ENCODE peak calls at places on chromosomes 3 and 15, in six cellular contexts. One of them, this sample, is unnamed.

GRCh38 chr3:112635674-112636073 is 5.3 kb downstream of the CCDC80 start:
- DNase-seq in activated B cell treated with CpG ODN at 0.5 μM for 24 hours: no peak
- DNase-seq in mucosa of descending colon: no peak
- DNase-seq in mesothelial cell of epicardium: no peak
- DNase-seq in HCT116: no peak
- DNase-seq in adrenal gland: peak; percentile 45
- DNase-seq in this sample: no peak

GRCh38 chr3:39156421-39156820 is 3.0 kb upstream of the CSRNP1 start:
- DNase-seq in activated B cell treated with CpG ODN at 0.5 μM for 24 hours: no peak
- DNase-seq in mucosa of descending colon: no peak
- DNase-seq in mesothelial cell of epicardium: no peak
- DNase-seq in HCT116: no peak
- DNase-seq in adrenal gland: no peak
- DNase-seq in this sample: no peak

GRCh38 chr3:31220431-31220830 is 312.3 kb upstream of the STT3B start:
- DNase-seq in activated B cell treated with CpG ODN at 0.5 μM for 24 hours: no peak
- DNase-seq in mucosa of descending colon: no peak
- DNase-seq in mesothelial cell of epicardium: no peak
- DNase-seq in HCT116: no peak
- DNase-seq in adrenal gland: no peak
- DNase-seq in this sample: no peak

GRCh38 chr3:182914341-182914740 is 66.0 kb downstream of the DCUN1D1 start:
- DNase-seq in activated B cell treated with CpG ODN at 0.5 μM for 24 hours: no peak
- DNase-seq in mucosa of descending colon: no peak
- DNase-seq in mesothelial cell of epicardium: no peak
- DNase-seq in HCT116: no peak
- DNase-seq in adrenal gland: no peak
- DNase-seq in this sample: no peak

GRCh38 chr15:41944313-41944940 is 27.9 kb downstream of the EHD4 start:
- DNase-seq in activated B cell treated with CpG ODN at 0.5 μM for 24 hours: no peak
- DNase-seq in mucosa of descending colon: no peak
- DNase-seq in mesothelial cell of epicardium: peak; percentile 53
- DNase-seq in HCT116: peak; percentile 37
- DNase-seq in adrenal gland: peak; percentile 82
- DNase-seq in this sample: no peak

GRCh38 chr3:165195628-165196576 is at the start of gene SLITRK3:
- DNase-seq in activated B cell treated with CpG ODN at 0.5 μM for 24 hours: no peak
- DNase-seq in mucosa of descending colon: no peak
- DNase-seq in mesothelial cell of epicardium: no peak
- DNase-seq in HCT116: no peak
- DNase-seq in adrenal gland: no peak
- DNase-seq in this sample: no peak

GRCh38 chr3:53806182-53807116 is 39.8 kb downstream of the CHDH start:
- DNase-seq in activated B cell treated with CpG ODN at 0.5 μM for 24 hours: no peak
- DNase-seq in mucosa of descending colon: peak; percentile 65
- DNase-seq in mesothelial cell of epicardium: peak; percentile 29
- DNase-seq in HCT116: no peak
- DNase-seq in adrenal gland: peak; percentile 72
- DNase-seq in this sample: no peak

GRCh38 chr3:5197022-5197421 is 9.5 kb downstream of the EDEM1 start:
- DNase-seq in activated B cell treated with CpG ODN at 0.5 μM for 24 hours: no peak
- DNase-seq in mucosa of descending colon: no peak
- DNase-seq in mesothelial cell of epicardium: no peak
- DNase-seq in HCT116: no peak
- DNase-seq in adrenal gland: no peak
- DNase-seq in this sample: no peak

GRCh38 chr15:99536422-99537033 is 29.3 kb upstream of the MEF2A start:
- DNase-seq in activated B cell treated with CpG ODN at 0.5 μM for 24 hours: no peak
- DNase-seq in mucosa of descending colon: no peak
- DNase-seq in mesothelial cell of epicardium: no peak
- DNase-seq in HCT116: peak; percentile 76
- DNase-seq in adrenal gland: peak; percentile 43
- DNase-seq in this sample: no peak

GRCh38 chr3:64620020-64620419 is 67.8 kb downstream of the ADAMTS9 start:
- DNase-seq in activated B cell treated with CpG ODN at 0.5 μM for 24 hours: no peak
- DNase-seq in mucosa of descending colon: no peak
- DNase-seq in mesothelial cell of epicardium: no peak
- DNase-seq in HCT116: no peak
- DNase-seq in adrenal gland: no peak
- DNase-seq in this sample: no peak

GRCh38 chr3:120145498-120146285 is 51.4 kb upstream of the GSK3B start:
- DNase-seq in activated B cell treated with CpG ODN at 0.5 μM for 24 hours: no peak
- DNase-seq in mucosa of descending colon: no peak
- DNase-seq in mesothelial cell of epicardium: no peak
- DNase-seq in HCT116: peak; percentile 55
- DNase-seq in adrenal gland: no peak
- DNase-seq in this sample: no peak

GRCh38 chr15:63331456-63331855 is 50.2 kb downstream of the CA12 start:
- DNase-seq in activated B cell treated with CpG ODN at 0.5 μM for 24 hours: no peak
- DNase-seq in mucosa of descending colon: no peak
- DNase-seq in mesothelial cell of epicardium: no peak
- DNase-seq in HCT116: no peak
- DNase-seq in adrenal gland: no peak
- DNase-seq in this sample: no peak

GRCh38 chr3:88203537-88204143 is 53.9 kb downstream of the C3orf38 start:
- DNase-seq in activated B cell treated with CpG ODN at 0.5 μM for 24 hours: peak; percentile 32
- DNase-seq in mucosa of descending colon: no peak
- DNase-seq in mesothelial cell of epicardium: peak; percentile 83
- DNase-seq in HCT116: peak; percentile 36
- DNase-seq in adrenal gland: peak; percentile 78
- DNase-seq in this sample: peak; percentile 72
- TF ChIP-seq CTCF in activated B cell treated with CpG ODN at 0.5 μM for 24 hours: no peak
- TF ChIP-seq CTCF in mucosa of descending colon: peak; percentile 63
- TF ChIP-seq CTCF in mesothelial cell of epicardium: peak; percentile 89
- TF ChIP-seq CTCF in HCT116: peak; percentile 14
- TF ChIP-seq CTCF in adrenal gland: peak; percentile 74
- TF ChIP-seq CTCF in this sample: no peak

DNA sequence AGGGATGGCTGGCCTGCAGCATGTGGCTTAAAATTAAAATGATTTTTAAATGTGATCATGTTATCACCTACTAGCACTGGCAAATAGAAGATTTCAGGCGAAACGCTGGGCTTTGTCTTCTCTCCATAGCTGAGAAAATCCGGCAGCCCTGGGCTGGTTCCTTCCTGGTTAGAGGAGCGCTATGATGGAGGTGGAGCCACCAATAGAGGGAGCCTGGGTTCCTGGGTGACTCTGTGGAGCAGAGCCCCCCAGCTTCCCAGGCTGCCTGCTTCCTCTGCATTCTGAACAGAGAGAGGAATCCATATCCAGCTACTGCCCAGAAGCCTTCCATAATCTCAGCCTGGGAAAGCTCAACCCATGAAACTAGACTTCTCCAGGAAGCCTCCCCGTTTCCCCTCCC is 32.6 kb upstream of the IQSEC1 start:
- DNase-seq in activated B cell treated with CpG ODN at 0.5 μM for 24 hours: no peak
- DNase-seq in mucosa of descending colon: peak; percentile 12
- DNase-seq in mesothelial cell of epicardium: no peak
- DNase-seq in HCT116: no peak
- DNase-seq in adrenal gland: no peak
- DNase-seq in this sample: no peak
- TF ChIP-seq CTCF in activated B cell treated with CpG ODN at 0.5 μM for 24 hours: no peak
- TF ChIP-seq CTCF in mucosa of descending colon: no peak
- TF ChIP-seq CTCF in mesothelial cell of epicardium: no peak
- TF ChIP-seq CTCF in HCT116: no peak
- TF ChIP-seq CTCF in adrenal gland: no peak
- TF ChIP-seq CTCF in this sample: no peak

DNA sequence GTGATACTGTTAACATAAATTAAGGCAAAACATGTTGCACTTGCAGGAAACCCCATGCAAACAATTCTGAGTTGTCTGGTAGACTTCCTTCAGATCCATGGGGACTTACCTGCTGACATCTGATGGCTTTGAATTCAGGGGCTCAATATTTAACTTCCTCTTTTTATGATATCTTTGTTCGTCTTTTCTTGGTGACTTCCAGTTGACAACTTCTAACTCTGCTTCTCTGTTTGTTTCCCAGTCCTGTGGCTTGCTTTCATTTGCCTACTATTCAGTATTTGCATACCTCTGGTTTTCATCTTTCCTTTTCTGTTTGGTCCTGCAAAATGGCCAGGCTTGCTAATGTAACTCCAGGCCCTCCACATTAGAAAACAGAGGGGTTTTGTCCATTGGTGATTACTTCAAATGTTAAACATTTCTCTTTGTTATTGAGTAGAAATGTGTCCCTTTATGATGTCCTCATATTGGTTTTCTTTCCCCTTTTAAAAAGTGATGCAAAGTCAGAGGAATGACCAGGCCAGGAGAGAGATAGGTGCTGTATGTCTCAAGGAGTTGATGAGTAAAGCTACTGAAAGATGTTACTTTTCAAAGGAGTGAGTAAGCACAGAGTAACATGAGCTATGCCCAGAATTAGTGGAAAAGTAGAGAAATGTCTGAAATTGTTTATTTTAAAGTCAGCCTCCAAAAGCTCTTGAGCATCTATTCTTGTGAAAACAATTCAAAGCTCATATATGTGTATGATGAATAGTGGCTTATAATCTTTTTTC is 335.9 kb downstream of the LPP start:
- DNase-seq in activated B cell treated with CpG ODN at 0.5 μM for 24 hours: no peak
- DNase-seq in mucosa of descending colon: no peak
- DNase-seq in mesothelial cell of epicardium: no peak
- DNase-seq in HCT116: no peak
- DNase-seq in adrenal gland: no peak
- DNase-seq in this sample: no peak
- TF ChIP-seq CTCF in activated B cell treated with CpG ODN at 0.5 μM for 24 hours: no peak
- TF ChIP-seq CTCF in mucosa of descending colon: no peak
- TF ChIP-seq CTCF in mesothelial cell of epicardium: no peak
- TF ChIP-seq CTCF in HCT116: no peak
- TF ChIP-seq CTCF in adrenal gland: no peak
- TF ChIP-seq CTCF in this sample: no peak

GRCh38 chr3:129343643-129344360 is 65.1 kb downstream of the HMCES start:
- DNase-seq in activated B cell treated with CpG ODN at 0.5 μM for 24 hours: peak; percentile 39
- DNase-seq in mucosa of descending colon: peak; percentile 55
- DNase-seq in mesothelial cell of epicardium: no peak
- DNase-seq in HCT116: peak; percentile 21
- DNase-seq in adrenal gland: peak; percentile 34
- DNase-seq in this sample: no peak
- TF ChIP-seq CTCF in activated B cell treated with CpG ODN at 0.5 μM for 24 hours: no peak
- TF ChIP-seq CTCF in mucosa of descending colon: peak; percentile 37
- TF ChIP-seq CTCF in mesothelial cell of epicardium: peak; percentile 19
- TF ChIP-seq CTCF in HCT116: peak; percentile 50
- TF ChIP-seq CTCF in adrenal gland: peak; percentile 28
- TF ChIP-seq CTCF in this sample: no peak

GRCh38 chr15:91975241-91975978 is 121.9 kb downstream of the SLCO3A1 start:
- DNase-seq in activated B cell treated with CpG ODN at 0.5 μM for 24 hours: no peak
- DNase-seq in mucosa of descending colon: no peak
- DNase-seq in mesothelial cell of epicardium: no peak
- DNase-seq in HCT116: no peak
- DNase-seq in adrenal gland: no peak
- DNase-seq in this sample: no peak

GRCh38 chr15:91974321-91974720 is 120.8 kb downstream of the SLCO3A1 start:
- DNase-seq in activated B cell treated with CpG ODN at 0.5 μM for 24 hours: no peak
- DNase-seq in mucosa of descending colon: no peak
- DNase-seq in mesothelial cell of epicardium: no peak
- DNase-seq in HCT116: no peak
- DNase-seq in adrenal gland: peak; percentile 56
- DNase-seq in this sample: no peak

GRCh38 chr15:91970142-91970541 is 116.6 kb downstream of the SLCO3A1 start:
- DNase-seq in activated B cell treated with CpG ODN at 0.5 μM for 24 hours: no peak
- DNase-seq in mucosa of descending colon: peak; percentile 67
- DNase-seq in mesothelial cell of epicardium: no peak
- DNase-seq in HCT116: no peak
- DNase-seq in adrenal gland: no peak
- DNase-seq in this sample: no peak

GRCh38 chr15:91968610-91969009 is 115.1 kb downstream of the SLCO3A1 start:
- DNase-seq in activated B cell treated with CpG ODN at 0.5 μM for 24 hours: no peak
- DNase-seq in mucosa of descending colon: no peak
- DNase-seq in mesothelial cell of epicardium: no peak
- DNase-seq in HCT116: no peak
- DNase-seq in adrenal gland: no peak
- DNase-seq in this sample: no peak

GRCh38 chr15:91973481-91973880 is 120.0 kb downstream of the SLCO3A1 start:
- DNase-seq in activated B cell treated with CpG ODN at 0.5 μM for 24 hours: no peak
- DNase-seq in mucosa of descending colon: no peak
- DNase-seq in mesothelial cell of epicardium: no peak
- DNase-seq in HCT116: no peak
- DNase-seq in adrenal gland: no peak
- DNase-seq in this sample: no peak
- TF ChIP-seq CTCF in activated B cell treated with CpG ODN at 0.5 μM for 24 hours: no peak
- TF ChIP-seq CTCF in mucosa of descending colon: no peak
- TF ChIP-seq CTCF in mesothelial cell of epicardium: no peak
- TF ChIP-seq CTCF in HCT116: no peak
- TF ChIP-seq CTCF in adrenal gland: no peak
- TF ChIP-seq CTCF in this sample: no peak

GRCh38 chr3:134339331-134339730 is 34.9 kb downstream of the AMOTL2 start:
- DNase-seq in activated B cell treated with CpG ODN at 0.5 μM for 24 hours: no peak
- DNase-seq in mucosa of descending colon: no peak
- DNase-seq in mesothelial cell of epicardium: peak; percentile 26
- DNase-seq in HCT116: no peak
- DNase-seq in adrenal gland: no peak
- DNase-seq in this sample: no peak
- TF ChIP-seq CTCF in activated B cell treated with CpG ODN at 0.5 μM for 24 hours: no peak
- TF ChIP-seq CTCF in mucosa of descending colon: no peak
- TF ChIP-seq CTCF in mesothelial cell of epicardium: no peak
- TF ChIP-seq CTCF in HCT116: no peak
- TF ChIP-seq CTCF in adrenal gland: no peak
- TF ChIP-seq CTCF in this sample: no peak

GRCh38 chr15:40763801-40764765 is at the start of gene GCHFR:
- DNase-seq in activated B cell treated with CpG ODN at 0.5 μM for 24 hours: peak; percentile 64
- DNase-seq in mucosa of descending colon: peak; percentile 91
- DNase-seq in mesothelial cell of epicardium: peak; percentile 77
- DNase-seq in HCT116: no peak
- DNase-seq in adrenal gland: peak; percentile 82
- DNase-seq in this sample: peak; percentile 38
- TF ChIP-seq CTCF in activated B cell treated with CpG ODN at 0.5 μM for 24 hours: no peak
- TF ChIP-seq CTCF in mucosa of descending colon: no peak
- TF ChIP-seq CTCF in mesothelial cell of epicardium: peak; percentile 30
- TF ChIP-seq CTCF in HCT116: no peak
- TF ChIP-seq CTCF in adrenal gland: peak; percentile 53
- TF ChIP-seq CTCF in this sample: no peak

GRCh38 chr3:172333692-172334457 is 114.4 kb downstream of the GHSR start:
- DNase-seq in activated B cell treated with CpG ODN at 0.5 μM for 24 hours: no peak
- DNase-seq in mucosa of descending colon: no peak
- DNase-seq in mesothelial cell of epicardium: no peak
- DNase-seq in HCT116: no peak
- DNase-seq in adrenal gland: no peak
- DNase-seq in this sample: no peak
- TF ChIP-seq CTCF in activated B cell treated with CpG ODN at 0.5 μM for 24 hours: no peak
- TF ChIP-seq CTCF in mucosa of descending colon: no peak
- TF ChIP-seq CTCF in mesothelial cell of epicardium: no peak
- TF ChIP-seq CTCF in HCT116: peak; percentile 18
- TF ChIP-seq CTCF in adrenal gland: no peak
- TF ChIP-seq CTCF in this sample: no peak

GRCh38 chr3:66480666-66481065 is 20.2 kb downstream of the LRIG1 start:
- DNase-seq in activated B cell treated with CpG ODN at 0.5 μM for 24 hours: no peak
- DNase-seq in mucosa of descending colon: no peak
- DNase-seq in mesothelial cell of epicardium: no peak
- DNase-seq in HCT116: no peak
- DNase-seq in adrenal gland: no peak
- DNase-seq in this sample: no peak
- TF ChIP-seq CTCF in activated B cell treated with CpG ODN at 0.5 μM for 24 hours: no peak
- TF ChIP-seq CTCF in mucosa of descending colon: no peak
- TF ChIP-seq CTCF in mesothelial cell of epicardium: no peak
- TF ChIP-seq CTCF in HCT116: no peak
- TF ChIP-seq CTCF in adrenal gland: no peak
- TF ChIP-seq CTCF in this sample: no peak